ENCODE peak calls at places on chromosomes 13 and 19, in ten cellular contexts. W is fibroblast of pulmonary artery, H is IMR-90, M is uterus, Y is Panc1, P is kidney epithelial cell, X is EL, S is hypothalamus, V is cardiac muscle cell, R is NCI-H2029 treated with DMSO at 0.1 percent for 48 hours. B is an unnamed sample.

GRCh38 chr19:18160441-18160791 is 7.5 kb downstream of the PIK3R2 start:
- DNase-seq in S (no peak), W (no peak), M (no peak), H (no peak), R (no peak), V (no peak), P (no peak), Y (no peak), X (no peak), B (no peak)

GRCh38 chr13:21884299-21884878 is 213.5 kb downstream of the FGF9 start:
- DNase-seq in Y (no peak), X (no peak), V (no peak), M (no peak), R (peak), W (no peak), S (no peak), P (no peak), H (no peak), B (no peak)

GRCh38 chr19:9309974-9310446 is 372 bp upstream of the ZNF699 start:
- DNase-seq in M (peak), R (peak), Y (peak), W (peak), X (peak), V (peak), S (no peak), P (peak), H (peak), B (peak)

GRCh38 chr19:6065685-6066365 is 44.5 kb downstream of the RFX2 start:
- DNase-seq in P (no peak), S (no peak), V (no peak), W (peak), R (peak), M (peak), X (no peak), Y (no peak), H (peak), B (peak)

GRCh38 chr19:51698296-51698695 is 5.2 kb downstream of the SPACA6 start:
- DNase-seq in M (no peak), V (no peak), W (peak), H (peak), X (peak), S (no peak), Y (no peak), P (no peak), R (no peak), B (peak)

GRCh38 chr13:101473458-101473857 is 21.0 kb downstream of the ITGBL1 start:
- DNase-seq in W (peak), Y (no peak), P (no peak), V (peak), M (no peak), X (peak), R (no peak), H (peak), S (no peak), B (peak)

GRCh38 chr13:54368387-54368786 is 1339.8 kb downstream of the OLFM4 start:
- DNase-seq in W (no peak), P (no peak), X (no peak), H (no peak), V (no peak), S (no peak), Y (no peak), R (no peak), M (no peak), B (no peak)

GRCh38 chr19:8611890-8612806 is 1.6 kb upstream of the ADAMTS10 start:
- DNase-seq in R (no peak), W (peak), S (no peak), P (no peak), H (peak), X (peak), V (peak), Y (no peak), M (peak), B (peak)

GRCh38 chr13:26653310-26653709 is 95.8 kb downstream of the WASF3 start:
- DNase-seq in H (peak), Y (no peak), R (no peak), X (peak), V (peak), S (no peak), W (peak), M (no peak), P (peak), B (peak)

GRCh38 chr19:55398200-55398947 is 9.2 kb downstream of the UBE2S start:
- DNase-seq in S (no peak), Y (no peak), W (no peak), P (no peak), H (no peak), M (no peak), X (no peak), R (no peak), V (no peak), B (no peak)

GRCh38 chr13:45492538-45492937 is 27.8 kb downstream of the COG3 start:
- DNase-seq in V (peak), M (no peak), S (no peak), P (no peak), H (peak), R (no peak), X (peak), Y (no peak), W (peak), B (peak)

GRCh38 chr19:38870612-38871011 is 7.5 kb downstream of the RINL start:
- DNase-seq in Y (no peak), P (no peak), S (no peak), R (no peak), W (no peak), H (no peak), M (no peak), X (no peak), V (no peak), B (no peak)

GRCh38 chr19:43664008-43664407 is 6.0 kb downstream of the PLAUR start:
- DNase-seq in W (no peak), H (no peak), V (no peak), M (no peak), S (no peak), R (no peak), P (no peak), Y (no peak), X (no peak), B (no peak)

GRCh38 chr13:97327071-97327470 is 104.9 kb downstream of the MBNL2 start:
- DNase-seq in H (no peak), S (no peak), M (no peak), X (no peak), P (no peak), V (no peak), W (no peak), Y (no peak), R (no peak), B (no peak)

GRCh38 chr13:107551521-107551920 is 663.8 kb downstream of the LIG4 start:
- DNase-seq in W (no peak), H (no peak), V (peak), P (no peak), Y (no peak), R (no peak), S (no peak), X (no peak), M (no peak), B (no peak)

GRCh38 chr13:43159007-43159406 is 135.6 kb downstream of the DNAJC15 start:
- DNase-seq in R (no peak), V (peak), Y (no peak), H (peak), M (no peak), S (no peak), X (peak), P (no peak), W (peak), B (peak)

GRCh38 chr13:112120031-112120373 is 53.1 kb downstream of the SOX1 start:
- DNase-seq in X (no peak), P (no peak), H (no peak), S (no peak), M (no peak), Y (no peak), V (no peak), W (no peak), R (no peak), B (no peak)

GRCh38 chr13:112885782-112886268 is 83.2 kb upstream of the MCF2L start:
- DNase-seq in X (peak), R (peak), W (peak), S (no peak), Y (no peak), H (peak), M (peak), P (peak), V (peak), B (peak)

GRCh38 chr13:98998831-98999634 is 21.2 kb upstream of the DOCK9 start:
- DNase-seq in R (no peak), Y (no peak), X (peak), S (no peak), P (no peak), V (no peak), W (peak), H (no peak), M (no peak), B (peak)

GRCh38 chr19:19539738-19540703 is 2.0 kb downstream of the CILP2 start:
- DNase-seq in Y (no peak), X (peak), H (peak), V (peak), M (peak), R (no peak), S (no peak), P (peak), W (peak), B (no peak)

GRCh38 chr13:113224486-113224885 is 15.1 kb downstream of the CUL4A start:
- DNase-seq in X (no peak), Y (no peak), R (no peak), M (no peak), H (no peak), V (no peak), S (no peak), P (no peak), W (no peak), B (no peak)

GRCh38 chr13:105442941-105443340 is 1092.5 kb downstream of the EFNB2 start:
- DNase-seq in R (no peak), W (peak), S (no peak), V (peak), M (no peak), P (peak), H (peak), Y (peak), X (peak), B (peak)

GRCh38 chr13:94433055-94433947 is 46.2 kb downstream of the DCT start:
- DNase-seq in W (peak), H (no peak), P (no peak), R (no peak), Y (no peak), M (no peak), V (peak), S (no peak), X (no peak), B (no peak)

GRCh38 chr13:105914637-105915036 is 620.8 kb downstream of the EFNB2 start:
- DNase-seq in H (peak), P (peak), X (peak), M (no peak), R (no peak), Y (no peak), S (no peak), V (peak), W (peak), B (peak)

GRCh38 chr19:48249502-48250014 is 6.2 kb downstream of the CARD8 start:
- DNase-seq in X (no peak), M (peak), W (peak), V (peak), H (no peak), S (no peak), Y (no peak), P (no peak), R (no peak), B (no peak)

GRCh38 chr13:31060655-31061054 is 101.0 kb downstream of the HSPH1 start:
- DNase-seq in W (no peak), V (no peak), S (no peak), P (no peak), H (no peak), Y (no peak), M (no peak), R (no peak), X (no peak), B (no peak)

GRCh38 chr19:11649941-11650340 is 52.7 kb downstream of the ZNF627 start:
- DNase-seq in W (no peak), X (no peak), R (no peak), S (no peak), V (no peak), Y (no peak), P (no peak), M (no peak), H (peak), B (no peak)

GRCh38 chr13:60756306-60756705 is 359.3 kb downstream of the TDRD3 start:
- DNase-seq in W (peak), M (no peak), R (no peak), P (no peak), X (no peak), S (no peak), Y (no peak), V (peak), H (no peak), B (no peak)

GRCh38 chr19:31348416-31349159 is 648 bp downstream of the TSHZ3 start:
- DNase-seq in H (no peak), W (peak), M (peak), R (no peak), V (peak), X (peak), Y (no peak), P (no peak), S (peak), B (peak)

GRCh38 chr19:4035582-4035981 is 28.0 kb downstream of the PIAS4 start:
- DNase-seq in S (no peak), H (peak), Y (no peak), V (no peak), W (no peak), P (no peak), X (no peak), R (no peak), M (no peak), B (no peak)

GRCh38 chr13:44271915-44272341 is 101.7 kb upstream of the SERP2 start:
- DNase-seq in H (no peak), V (no peak), Y (no peak), R (no peak), S (no peak), P (no peak), X (no peak), M (peak), W (no peak), B (no peak)

B was measured in LHCN-M2.